ENCODE peak calls at places on chromosomes 12 and 14, in five cellular contexts. C, A, V, F and G are unnamed samples.

GRCh38 chr14:59707778-59708635 is 131.4 kb upstream of the CCDC175 start:
- DNase-seq in V (no peak), C (no peak), A (no peak), F (no peak), G (no peak)

GRCh38 chr14:92898732-92899131 is 24.2 kb upstream of the CHGA start:
- DNase-seq in C (no peak), A (no peak), V (no peak), F (no peak), G (no peak)

GRCh38 chr12:51926064-51926632 is 18.8 kb downstream of the ACVRL1 start:
- DNase-seq in F (no peak), C (no peak), V (no peak), A (peak; percentile 79), G (no peak)

GRCh38 chr12:110763578-110763977 is 20.9 kb upstream of the PPP1CC start:
- DNase-seq in F (no peak), A (no peak), V (no peak), C (no peak), G (no peak)

GRCh38 chr14:58059121-58059520 is 92.9 kb downstream of the ARMH4 start:
- DNase-seq in F (no peak), C (no peak), V (no peak), A (no peak), G (no peak)

GRCh38 chr12:66697404-66697803 is 18.5 kb upstream of the GRIP1 start:
- DNase-seq in F (no peak), A (no peak), C (no peak), V (no peak), G (no peak)

GRCh38 chr14:50964683-50965390 is 20.6 kb upstream of the PYGL start:
- DNase-seq in F (no peak), A (no peak), C (no peak), V (peak; percentile 99), G (no peak)

GRCh38 chr12:2101359-2101758 is 48.6 kb downstream of the CACNA1C start:
- DNase-seq in A (no peak), C (no peak), F (no peak), V (no peak), G (no peak)

GRCh38 chr14:53596845-53597525 is 359.6 kb downstream of the BMP4 start:
- DNase-seq in A (no peak), F (no peak), C (no peak), V (peak; percentile 43), G (no peak)

GRCh38 chr14:38197001-38197760 is 10.5 kb upstream of the SSTR1 start:
- DNase-seq in C (no peak), A (no peak), F (no peak), V (peak; percentile 38), G (no peak)

GRCh38 chr14:98446508-98446907 is 825.5 kb downstream of the BCL11B start:
- DNase-seq in C (no peak), V (no peak), A (peak; percentile 59), F (no peak), G (no peak)

GRCh38 chr12:91225316-91225715 is 42.7 kb upstream of the DCN start:
- DNase-seq in V (peak; percentile 35), F (no peak), A (no peak), C (no peak), G (no peak)

GRCh38 chr12:62865090-62865489 is 69.9 kb downstream of the PPM1H start:
- DNase-seq in C (no peak), V (no peak), F (no peak), A (no peak), G (no peak)

GRCh38 chr12:45914090-45914489 is 76.3 kb downstream of the SCAF11 start:
- DNase-seq in F (no peak), V (peak; percentile 91), A (peak; percentile 67), C (no peak), G (no peak)

GRCh38 chr14:39472078-39472477 is 39.8 kb upstream of the FBXO33 start:
- DNase-seq in V (no peak), F (no peak), C (no peak), A (no peak), G (no peak)

GRCh38 chr12:126093911-126094310 is 1028.7 kb downstream of the AACS start:
- DNase-seq in A (peak; percentile 87), C (peak; percentile 77), V (no peak), F (peak; percentile 56), G (peak; percentile 33)

GRCh38 chr14:84087986-84088531 is 1441.9 kb upstream of the FLRT2 start:
- DNase-seq in V (peak; percentile 77), A (no peak), F (no peak), C (no peak), G (no peak)

GRCh38 chr14:50013198-50013918 is 103.0 kb downstream of the VCPKMT start:
- DNase-seq in C (no peak), F (no peak), V (no peak), A (peak; percentile 44), G (no peak)

GRCh38 chr14:58107947-58108552 is 44.0 kb downstream of the ARMH4 start:
- DNase-seq in A (peak; percentile 56), V (peak; percentile 79), C (no peak), F (no peak), G (peak; percentile 35)

GRCh38 chr14:75559451-75560187 is 18.8 kb upstream of the FLVCR2 start:
- DNase-seq in V (peak; percentile 30), A (peak; percentile 32), C (no peak), F (no peak), G (no peak)

GRCh38 chr12:6200266-6201198 is at the start of gene CD9:
- DNase-seq in F (peak; percentile 72), C (peak; percentile 82), A (peak; percentile 68), V (no peak), G (no peak)

GRCh38 chr12:53128780-53129747 is 25.8 kb downstream of the SOAT2 start:
- DNase-seq in A (no peak), F (peak; percentile 39), V (no peak), C (no peak), G (no peak)

GRCh38 chr14:21098134-21098891 is at the start of gene ZNF219:
- DNase-seq in A (peak; percentile 88), F (peak; percentile 86), C (peak; percentile 83), V (peak; percentile 27), G (peak; percentile 79)

GRCh38 chr14:60508707-60509437 is at the start of gene SIX6:
- DNase-seq in F (peak; percentile 89), V (peak; percentile 24), C (peak; percentile 91), A (peak; percentile 88), G (peak; percentile 80)

GRCh38 chr14:94180655-94181271 is 6.6 kb downstream of the PPP4R4 start:
- DNase-seq in V (peak; percentile 42), F (no peak), C (no peak), A (peak; percentile 62), G (peak; percentile 37)

GRCh38 chr12:71236133-71236660 is 78.4 kb upstream of the TSPAN8 start:
- DNase-seq in F (no peak), A (no peak), C (no peak), V (no peak), G (no peak)

GRCh38 chr12:79414252-79414651 is 276.5 kb downstream of the PAWR start:
- DNase-seq in C (no peak), V (no peak), A (no peak), F (no peak), G (no peak)

GRCh38 chr12:41188841-41189394 is 798 bp downstream of the PDZRN4 start:
- DNase-seq in C (peak; percentile 44), F (peak; percentile 57), V (no peak), A (no peak), G (no peak)

GRCh38 chr12:26821212-26821701 is 11.7 kb downstream of the ITPR2 start:
- DNase-seq in V (peak; percentile 23), C (no peak), F (no peak), A (no peak), G (no peak)

GRCh38 chr14:36518031-36518585 is 1.9 kb downstream of the NKX2-1 start:
- DNase-seq in V (no peak), F (peak; percentile 70), C (no peak), A (peak; percentile 4), G (no peak)

GRCh38 chr14:104872469-104873341 is 7.6 kb downstream of the CEP170B start:
- DNase-seq in V (peak; percentile 37), A (peak; percentile 51), F (peak; percentile 80), C (peak; percentile 82), G (no peak)

GRCh38 chr12:25458047-25458552 is 95.0 kb downstream of the LMNTD1 start:
- DNase-seq in A (no peak), V (peak; percentile 97), F (no peak), C (no peak), G (no peak)

GRCh38 chr12:31506907-31507306 is 84.0 kb downstream of the DENND5B start:
- DNase-seq in V (peak; percentile 63), C (peak; percentile 80), A (peak; percentile 95), F (no peak), G (no peak)

GRCh38 chr14:59870277-59871165 is at the start of gene RTN1:
- DNase-seq in C (peak; percentile 76), A (peak; percentile 76), V (peak; percentile 29), F (peak; percentile 78), G (peak; percentile 65)

GRCh38 chr12:12999959-13000615 is at the start of gene HEBP1:
- DNase-seq in V (peak; percentile 84), F (peak; percentile 99), C (peak; percentile 96), A (peak; percentile 91), G (peak; percentile 88)
- H3K4me2 ChIP-seq in V (peak within 1 kb of the TSS; percentile 94), F (peak within 1 kb of the TSS; percentile 86), C (peak within 1 kb of the TSS; percentile 84), A (peak within 1 kb of the TSS; percentile 77), G (peak within 1 kb of the TSS; percentile 82)

GRCh38 chr14:64569108-64570045 is 19.6 kb downstream of the PPP1R36 start:
- DNase-seq in C (no peak), A (peak; percentile 84), V (peak; percentile 61), F (no peak), G (no peak)
- H2BK120ac ChIP-seq in C (no peak overlapping the region), A (no peak overlapping the region), V (peak overlapping the region; percentile 55), F (no peak overlapping the region), G (no peak overlapping the region)

GRCh38 chr12:102010265-102010994 is 51.4 kb downstream of the WASHC3 start:
- DNase-seq in F (no peak), V (no peak), A (no peak), C (no peak), G (no peak)
- H3K9ac ChIP-seq in F (no peak overlapping the region), V (no peak overlapping the region), A (no peak overlapping the region), C (no peak overlapping the region), G (no peak overlapping the region)

DNA sequence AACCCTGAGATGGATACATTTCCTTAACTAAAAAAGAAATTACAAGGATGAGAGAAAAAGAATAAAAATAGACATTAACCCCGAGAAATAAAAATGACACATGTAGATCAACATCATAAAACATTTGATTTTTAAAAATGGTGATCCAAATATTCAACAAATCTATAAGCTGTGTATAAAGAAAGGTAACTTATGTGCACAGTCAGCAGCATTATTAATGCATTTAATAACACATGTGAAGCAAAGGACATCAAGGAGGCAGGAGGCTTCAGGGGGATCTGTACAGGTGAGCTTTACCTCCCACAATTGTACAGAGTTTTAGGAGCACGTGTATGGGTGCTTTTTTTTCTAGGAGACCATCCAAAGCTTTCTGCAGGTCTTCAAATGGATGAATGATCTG is 76.1 kb downstream of the MED13L start:
- DNase-seq in C (no peak), F (no peak), A (no peak), V (no peak), G (no peak)
- H3K4me2 ChIP-seq in C (no peak overlapping the region), F (no peak overlapping the region), A (no peak overlapping the region), V (no peak overlapping the region), G (no peak overlapping the region)

GRCh38 chr12:50505386-50505827 is 622 bp downstream of the DIP2B start:
- DNase-seq in C (no peak), V (no peak), A (peak; percentile 57), F (no peak), G (peak; percentile 38)

GRCh38 chr12:50505945-50506344 is 1.2 kb downstream of the DIP2B start:
- DNase-seq in A (no peak), V (no peak), F (no peak), C (no peak), G (no peak)

GRCh38 chr12:50506753-50507473 is 2.1 kb downstream of the DIP2B start:
- DNase-seq in V (no peak), C (no peak), F (no peak), A (no peak), G (no peak)

GRCh38 chr12:50507474-50507838 is 2.7 kb downstream of the DIP2B start:
- DNase-seq in F (no peak), C (no peak), A (no peak), V (no peak), G (no peak)

GRCh38 chr12:50504798-50505385 is at the start of gene DIP2B:
- DNase-seq in C (peak; percentile 97), A (peak; percentile 95), F (peak; percentile 98), V (peak; percentile 84), G (peak; percentile 93)
- H2BK120ac ChIP-seq in C (no peak within 1 kb of the TSS), A (no peak within 1 kb of the TSS), F (no peak within 1 kb of the TSS), V (peak within 1 kb of the TSS; percentile 72), G (peak within 1 kb of the TSS; percentile 58)